ENCODE peak calls at places on chromosomes 2 and 18, in ten cellular contexts. X, L, O, J, G, A, Q, U, V and N are unnamed samples.
A peak's percentile ranks its signal among the peaks of the same experiment; 100 is the strongest.

GRCh38 chr2:45259144-45259543 is 249.9 kb upstream of the SIX2 start:
- DNase-seq in X (no peak), L (no peak), O (no peak), J (no peak), G (no peak), A (no peak), Q (no peak), U (peak; percentile 32), V (no peak), N (no peak)

GRCh38 chr18:77305676-77306075 is 56.0 kb downstream of the GALR1 start:
- DNase-seq in X (no peak), L (no peak), O (no peak), J (no peak), G (no peak), A (no peak), Q (no peak), U (no peak), V (no peak), N (no peak)

GRCh38 chr2:152715854-152716428 is 1.3 kb downstream of the PRPF40A start:
- DNase-seq in X (no peak), L (no peak), O (no peak), J (peak; percentile 56), G (peak; percentile 18), A (peak; percentile 73), Q (no peak), U (peak; percentile 30), V (no peak), N (no peak)

GRCh38 chr18:39841133-39842041 is 2113.6 kb upstream of the PIK3C3 start:
- DNase-seq in X (peak; percentile 82), L (no peak), O (no peak), J (peak; percentile 75), G (peak; percentile 20), A (peak; percentile 92), Q (peak; percentile 55), U (peak; percentile 74), V (peak; percentile 56), N (no peak)

GRCh38 chr2:152222975-152223638 is 47.5 kb upstream of the STAM2 start:
- DNase-seq in X (no peak), L (peak; percentile 73), O (no peak), J (no peak), G (no peak), A (peak; percentile 16), Q (peak; percentile 98), U (no peak), V (no peak), N (no peak)

GRCh38 chr18:51051105-51051712 is 21.2 kb downstream of the SMAD4 start:
- DNase-seq in X (no peak), L (no peak), O (no peak), J (no peak), G (no peak), A (peak; percentile 81), Q (no peak), U (peak; percentile 8), V (no peak), N (no peak)

GRCh38 chr18:24734058-24734457 is 273.6 kb downstream of the HRH4 start:
- DNase-seq in X (peak; percentile 58), L (no peak), O (no peak), J (peak; percentile 52), G (no peak), A (peak; percentile 65), Q (no peak), U (peak; percentile 42), V (no peak), N (no peak)

GRCh38 chr2:162243305-162243693 is at the start of gene FAP:
- DNase-seq in X (no peak), L (peak; percentile 31), O (no peak), J (no peak), G (no peak), A (peak; percentile 44), Q (peak; percentile 81), U (no peak), V (no peak), N (no peak)

GRCh38 chr2:57373530-57373929 is 673.1 kb upstream of the VRK2 start:
- DNase-seq in X (no peak), L (no peak), O (no peak), J (no peak), G (no peak), A (no peak), Q (peak; percentile 18), U (no peak), V (no peak), N (no peak)

GRCh38 chr2:57372237-57372962 is 674.2 kb upstream of the VRK2 start:
- DNase-seq in X (no peak), L (no peak), O (no peak), J (no peak), G (no peak), A (no peak), Q (no peak), U (no peak), V (no peak), N (no peak)

GRCh38 chr2:57371186-57371585 is 675.4 kb upstream of the VRK2 start:
- DNase-seq in X (no peak), L (no peak), O (no peak), J (no peak), G (no peak), A (no peak), Q (no peak), U (no peak), V (no peak), N (no peak)

GRCh38 chr2:57376985-57377384 is 669.6 kb upstream of the VRK2 start:
- DNase-seq in X (no peak), L (no peak), O (no peak), J (no peak), G (no peak), A (peak; percentile 19), Q (no peak), U (no peak), V (no peak), N (no peak)
- TF ChIP-seq CTCF in X (no peak), L (no peak), O (no peak), J (no peak), G (peak; percentile 43), A (peak; percentile 53), Q (no peak), U (no peak), V (peak; percentile 6), N (no peak)

GRCh38 chr2:161160226-161161073 is at the start of gene TANK:
- DNase-seq in X (peak; percentile 92), L (peak; percentile 93), O (peak; percentile 81), J (peak; percentile 88), G (peak; percentile 75), A (peak; percentile 93), Q (peak; percentile 93), U (peak; percentile 83), V (peak; percentile 96), N (peak; percentile 82)
- TF ChIP-seq CTCF in X (no peak), L (no peak), O (no peak), J (no peak), G (no peak), A (peak; percentile 3), Q (no peak), U (no peak), V (no peak), N (no peak)

DNA sequence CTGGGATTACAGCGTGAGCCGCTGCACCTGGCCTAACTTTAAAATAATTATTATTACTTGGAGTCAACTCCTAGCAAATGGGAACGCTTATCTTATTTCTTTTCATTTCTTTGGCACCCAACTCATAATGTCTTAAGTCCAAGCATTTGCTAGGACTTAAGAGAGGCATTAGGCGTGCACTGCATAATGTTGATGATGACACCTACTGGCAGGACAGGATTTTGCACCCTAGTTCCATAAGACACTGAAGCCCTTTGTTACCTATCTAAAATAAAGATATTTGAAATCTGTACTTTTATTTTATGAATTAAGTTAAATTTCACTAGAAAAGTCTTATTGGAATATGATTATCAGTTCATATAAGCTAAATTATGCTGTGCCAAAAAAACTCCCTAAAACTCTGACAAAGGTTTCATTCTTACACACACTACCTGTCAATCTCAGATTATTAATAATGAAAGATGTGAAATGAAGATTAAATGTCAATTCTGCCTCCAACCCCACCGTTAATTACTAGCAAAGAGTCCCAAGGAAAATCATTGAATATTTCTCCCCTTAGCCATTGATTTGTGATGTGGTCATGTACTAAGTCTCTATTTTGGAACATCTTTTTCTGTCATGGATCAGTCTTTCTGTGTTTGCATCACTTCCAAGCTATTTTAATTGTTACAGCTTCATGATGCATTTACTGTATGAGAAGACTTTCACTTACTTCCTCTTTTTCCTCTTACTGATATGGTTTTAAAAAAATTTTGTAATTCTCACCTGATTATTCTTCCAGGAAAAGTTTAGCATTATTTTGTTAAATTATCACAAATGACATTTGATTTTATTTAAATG is 12.7 kb upstream of the CDH2 start:
- DNase-seq in X (peak; percentile 65), L (no peak), O (no peak), J (peak; percentile 27), G (no peak), A (peak; percentile 45), Q (no peak), U (peak; percentile 29), V (no peak), N (no peak)
- TF ChIP-seq CTCF in X (peak; percentile 51), L (peak; percentile 47), O (no peak), J (peak; percentile 66), G (peak; percentile 53), A (peak; percentile 59), Q (peak; percentile 69), U (peak; percentile 47), V (peak; percentile 68), N (no peak)

GRCh38 chr18:41096504-41096903 is 858.5 kb upstream of the PIK3C3 start:
- DNase-seq in X (no peak), L (no peak), O (no peak), J (no peak), G (no peak), A (peak; percentile 15), Q (peak; percentile 33), U (no peak), V (no peak), N (no peak)
- TF ChIP-seq CTCF in X (no peak), L (no peak), O (no peak), J (no peak), G (peak; percentile 28), A (peak; percentile 26), Q (peak; percentile 45), U (no peak), V (no peak), N (no peak)